ENCODE peak calls at places on chromosomes 1 and 21, in seven cellular contexts. G is PC-3; T is tibial nerve; I is anterior cingulate cortex; H is DMS79 treated with DMSO at 0.1 percent for 48 hours; C is globus pallidus; W is effector CD4-positive, alpha-beta T cell. Q is an unnamed sample.
A peak's percentile ranks its signal among the peaks of the same experiment; 100 is the strongest.

GRCh38 chr21:46294647-46295176 is 8.6 kb downstream of the YBEY start:
- DNase-seq in G (no peak), T (no peak), I (no peak), H (no peak), C (no peak), W (no peak), Q (no peak)

GRCh38 chr1:117818456-117818855 is 111.0 kb downstream of the GDAP2 start:
- DNase-seq in G (no peak), T (no peak), I (no peak), H (no peak), C (no peak), W (no peak), Q (no peak)

GRCh38 chr1:162629651-162630050 is 2.6 kb upstream of the DDR2 start:
- DNase-seq in G (no peak), T (no peak), I (no peak), H (no peak), C (no peak), W (no peak), Q (no peak)

GRCh38 chr1:3940081-3940755 is 40.1 kb upstream of the C1orf174 start:
- DNase-seq in G (no peak), T (no peak), I (no peak), H (no peak), C (no peak), W (no peak), Q (no peak)

GRCh38 chr1:215146252-215146975 is 63.9 kb downstream of the KCNK2 start:
- DNase-seq in G (peak; percentile 82), T (peak; percentile 11), I (no peak), H (no peak), C (no peak), W (no peak), Q (no peak)

GRCh38 chr1:151309851-151310323 is 17.3 kb downstream of the PI4KB start:
- DNase-seq in G (no peak), T (no peak), I (no peak), H (no peak), C (no peak), W (no peak), Q (no peak)

GRCh38 chr1:169460193-169460833 is 25.4 kb downstream of the SLC19A2 start:
- DNase-seq in G (no peak), T (no peak), I (no peak), H (no peak), C (no peak), W (no peak), Q (no peak)

GRCh38 chr1:195740862-195741261 is 867.4 kb downstream of the KCNT2 start:
- DNase-seq in G (peak; percentile 39), T (no peak), I (no peak), H (no peak), C (no peak), W (no peak), Q (no peak)

GRCh38 chr1:160997323-160998038 is 23.5 kb downstream of the F11R start:
- DNase-seq in G (peak; percentile 74), T (peak; percentile 41), I (peak; percentile 27), H (no peak), C (peak; percentile 33), W (peak; percentile 23), Q (peak; percentile 9)

GRCh38 chr1:202112864-202113689 is 9.6 kb upstream of the GPR37L1 start:
- DNase-seq in G (no peak), T (no peak), I (no peak), H (peak; percentile 33), C (no peak), W (no peak), Q (no peak)

GRCh38 chr1:181659348-181659957 is 176.1 kb downstream of the CACNA1E start:
- DNase-seq in G (no peak), T (no peak), I (no peak), H (no peak), C (no peak), W (no peak), Q (no peak)

GRCh38 chr1:101119289-101119688 is 93.7 kb upstream of the DPH5 start:
- DNase-seq in G (no peak), T (no peak), I (no peak), H (no peak), C (no peak), W (no peak), Q (no peak)

GRCh38 chr1:51578383-51579109 is 38.3 kb upstream of the OSBPL9 start:
- DNase-seq in G (no peak), T (no peak), I (no peak), H (no peak), C (no peak), W (no peak), Q (no peak)

GRCh38 chr1:90476994-90477393 is 240.1 kb downstream of the BARHL2 start:
- DNase-seq in G (no peak), T (no peak), I (no peak), H (no peak), C (no peak), W (no peak), Q (no peak)

GRCh38 chr1:15172405-15173259 is 19.1 kb downstream of the TMEM51 start:
- DNase-seq in G (no peak), T (no peak), I (no peak), H (no peak), C (no peak), W (no peak), Q (no peak)

GRCh38 chr1:15557594-15557993 is 27.3 kb downstream of the AGMAT start:
- DNase-seq in G (no peak), T (no peak), I (no peak), H (no peak), C (no peak), W (no peak), Q (no peak)

GRCh38 chr1:153985341-153985912 is 712 bp downstream of the RAB13 start:
- DNase-seq in G (no peak), T (peak; percentile 61), I (no peak), H (no peak), C (no peak), W (no peak), Q (no peak)

GRCh38 chr1:167357305-167357704 is 136.6 kb downstream of the POU2F1 start:
- DNase-seq in G (no peak), T (no peak), I (no peak), H (no peak), C (no peak), W (no peak), Q (no peak)

GRCh38 chr1:54814571-54814970 is 13.4 kb upstream of the TTC22 start:
- DNase-seq in G (no peak), T (no peak), I (no peak), H (no peak), C (no peak), W (no peak), Q (no peak)

GRCh38 chr1:3053986-3054385 is 15.0 kb upstream of the PRDM16 start:
- DNase-seq in G (no peak), T (no peak), I (no peak), H (no peak), C (no peak), W (no peak), Q (no peak)

GRCh38 chr1:77313491-77313890 is 31.7 kb downstream of the AK5 start:
- DNase-seq in G (peak; percentile 41), T (no peak), I (no peak), H (no peak), C (no peak), W (no peak), Q (peak; percentile 5)

GRCh38 chr21:44353200-44353970 is at the start of gene TRPM2:
- DNase-seq in G (no peak), T (peak; percentile 45), I (peak; percentile 48), H (no peak), C (peak; percentile 49), W (no peak), Q (no peak)

GRCh38 chr1:203025721-203026665 is at the start of gene PPFIA4:
- DNase-seq in G (peak; percentile 80), T (peak; percentile 58), I (peak; percentile 86), H (peak; percentile 93), C (peak; percentile 81), W (peak; percentile 77), Q (peak; percentile 87)

GRCh38 chr1:183023601-183024351 is 556 bp downstream of the LAMC1 start:
- DNase-seq in G (peak; percentile 65), T (peak; percentile 52), I (no peak), H (peak; percentile 32), C (no peak), W (no peak), Q (peak; percentile 69)

GRCh38 chr1:234600418-234601216 is 9.4 kb downstream of the IRF2BP2 start:
- DNase-seq in G (peak; percentile 43), T (no peak), I (no peak), H (peak; percentile 56), C (peak; percentile 75), W (no peak), Q (no peak)

GRCh38 chr1:104780470-104781078 is 1030.9 kb downstream of the AMY1C start:
- DNase-seq in G (peak; percentile 64), T (no peak), I (no peak), H (no peak), C (peak; percentile 21), W (no peak), Q (no peak)

Q was measured in substantia nigra.